ENCODE peak calls at places on chromosomes 2 and 18, in nine cellular contexts. D is brain microvascular endothelial cell, L is IMR-90, V is hepatocyte, R is neural crest cell, O is left lung, H is fibroblast of lung, K is B cell, X is DND-41. Y is an unnamed sample.

GRCh38 chr2:43689999-43690398 is 13.8 kb upstream of the C1GALT1C1L start:
- DNase-seq in D (no peak), L (no peak), V (no peak), R (no peak), O (no peak), H (no peak), K (no peak), X (no peak), Y (no peak)

GRCh38 chr2:164538250-164538866 is 82.9 kb downstream of the GRB14 start:
- DNase-seq in D (peak), L (peak), V (peak), R (no peak), O (no peak), H (peak), K (no peak), X (peak), Y (no peak)

GRCh38 chr2:169081551-169081950 is 12.2 kb downstream of the DHRS9 start:
- DNase-seq in D (no peak), L (no peak), V (no peak), R (no peak), O (no peak), H (no peak), K (no peak), X (no peak), Y (no peak)

GRCh38 chr2:25331686-25332365 is 9.9 kb downstream of the DNMT3A start:
- DNase-seq in D (no peak), L (peak), V (no peak), R (no peak), O (no peak), H (no peak), K (no peak), X (no peak), Y (peak)

GRCh38 chr18:23422751-23423418 is 30.2 kb upstream of the RIOK3 start:
- DNase-seq in D (peak), L (peak), V (peak), R (no peak), O (peak), H (peak), K (peak), X (no peak), Y (peak)

GRCh38 chr18:37742436-37742835 is 176.8 kb upstream of the CELF4 start:
- DNase-seq in D (no peak), L (no peak), V (no peak), R (peak), O (no peak), H (no peak), K (no peak), X (no peak), Y (no peak)

GRCh38 chr2:234273887-234274584 is 222.8 kb downstream of the ARL4C start:
- DNase-seq in D (no peak), L (no peak), V (no peak), R (no peak), O (no peak), H (no peak), K (no peak), X (no peak), Y (peak)

GRCh38 chr2:136212426-136213378 is 94.8 kb upstream of the CXCR4 start:
- DNase-seq in D (no peak), L (no peak), V (no peak), R (no peak), O (no peak), H (no peak), K (peak), X (no peak), Y (peak)

GRCh38 chr2:191171708-191172355 is 21.0 kb upstream of the STAT4 start:
- DNase-seq in D (peak), L (peak), V (peak), R (no peak), O (no peak), H (peak), K (no peak), X (no peak), Y (no peak)

GRCh38 chr2:55048514-55048924 is 1.7 kb downstream of the RTN4 start:
- DNase-seq in D (no peak), L (peak), V (peak), R (no peak), O (no peak), H (peak), K (no peak), X (no peak), Y (peak)

GRCh38 chr2:234715671-234716250 is 218.9 kb upstream of the ARL4C start:
- DNase-seq in D (no peak), L (no peak), V (no peak), R (no peak), O (no peak), H (no peak), K (no peak), X (no peak), Y (no peak)

GRCh38 chr2:117621330-117621729 is 193.2 kb upstream of the DDX18 start:
- DNase-seq in D (no peak), L (no peak), V (no peak), R (no peak), O (no peak), H (no peak), K (no peak), X (no peak), Y (no peak)
- TF ChIP-seq CTCF in D (no peak), L (no peak), V (no peak), R (no peak), O (no peak), H (no peak), K (no peak), X (no peak), Y (no peak)

DNA sequence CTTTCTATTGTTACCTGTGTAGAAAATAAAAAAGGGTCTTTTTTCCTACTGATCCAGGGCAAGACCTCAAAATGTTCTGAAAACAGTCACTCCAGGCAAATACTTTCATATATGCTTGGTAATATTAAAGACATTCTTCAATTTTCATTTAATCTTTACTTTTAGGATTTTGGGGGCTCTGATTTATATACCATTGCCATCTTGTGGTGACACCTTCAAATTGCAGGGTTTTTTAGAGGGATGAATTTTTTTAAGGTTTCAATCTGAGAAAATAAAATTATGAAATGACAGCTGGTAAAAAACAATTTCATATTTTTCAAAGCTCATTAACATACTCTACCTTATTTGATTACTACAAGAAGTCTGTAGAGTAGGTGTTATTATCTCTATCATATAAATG is 26.8 kb downstream of the MAPK4 start:
- DNase-seq in D (no peak), L (no peak), V (no peak), R (no peak), O (no peak), H (no peak), K (no peak), X (no peak), Y (no peak)
- TF ChIP-seq CTCF in D (no peak), L (peak), V (peak), R (peak), O (peak), H (no peak), K (no peak), X (peak), Y (peak)

GRCh38 chr2:73031725-73032701 is 39.5 kb downstream of the SFXN5 start:
- DNase-seq in D (no peak), L (no peak), V (peak), R (no peak), O (no peak), H (no peak), K (no peak), X (no peak), Y (no peak)

GRCh38 chr2:73032702-73033097 is 38.8 kb downstream of the SFXN5 start:
- DNase-seq in D (no peak), L (no peak), V (no peak), R (no peak), O (no peak), H (no peak), K (no peak), X (no peak), Y (no peak)

GRCh38 chr2:73033142-73033765 is 38.3 kb downstream of the SFXN5 start:
- DNase-seq in D (no peak), L (no peak), V (no peak), R (no peak), O (no peak), H (no peak), K (no peak), X (no peak), Y (peak)

GRCh38 chr2:73028841-73029240 is 42.7 kb downstream of the SFXN5 start:
- DNase-seq in D (peak), L (no peak), V (no peak), R (no peak), O (no peak), H (no peak), K (no peak), X (no peak), Y (no peak)

DNA sequence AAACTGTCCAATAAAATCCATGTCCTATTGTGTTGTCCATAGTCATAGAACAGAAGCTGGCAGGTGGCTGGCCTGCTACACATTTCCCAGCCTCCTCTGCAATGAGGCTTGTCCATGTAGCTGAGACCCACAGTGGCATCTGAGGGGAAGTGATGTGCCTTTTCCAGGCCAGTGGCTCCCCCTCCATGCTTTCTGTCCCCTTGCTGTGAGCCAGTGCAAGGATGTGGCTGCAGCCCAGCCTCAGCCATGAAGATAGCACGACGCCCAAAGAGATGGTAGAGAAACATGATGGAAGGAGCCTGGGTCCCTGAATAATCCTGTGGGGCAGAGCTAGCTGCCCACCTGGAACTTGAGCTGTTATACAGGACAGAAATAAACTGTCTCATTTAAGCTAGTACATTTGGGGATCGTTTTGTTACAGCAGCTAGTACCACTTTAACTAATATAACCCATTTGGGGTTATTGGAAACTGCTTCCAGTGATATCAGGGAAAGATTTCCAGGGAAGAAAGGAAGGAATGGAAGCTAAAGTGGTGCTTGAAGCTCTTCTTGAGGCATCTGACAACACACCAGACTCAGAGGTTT is 40.3 kb downstream of the SFXN5 start:
- DNase-seq in D (no peak), L (no peak), V (no peak), R (no peak), O (no peak), H (no peak), K (no peak), X (no peak), Y (no peak)
- TF ChIP-seq CTCF in D (no peak), L (no peak), V (no peak), R (no peak), O (no peak), H (no peak), K (no peak), X (no peak), Y (no peak)

GRCh38 chr2:31386648-31387047 is 27.9 kb downstream of the XDH start:
- DNase-seq in D (no peak), L (no peak), V (no peak), R (no peak), O (no peak), H (peak), K (no peak), X (no peak), Y (no peak)
- TF ChIP-seq CTCF in D (peak), L (no peak), V (no peak), R (no peak), O (no peak), H (peak), K (no peak), X (peak), Y (no peak)

GRCh38 chr2:130766037-130766436 is 10.7 kb downstream of the AMER3 start:
- DNase-seq in D (no peak), L (no peak), V (no peak), R (no peak), O (no peak), H (no peak), K (no peak), X (no peak), Y (no peak)

GRCh38 chr2:130766711-130767407 is 11.5 kb downstream of the AMER3 start:
- DNase-seq in D (no peak), L (no peak), V (no peak), R (no peak), O (no peak), H (no peak), K (no peak), X (no peak), Y (no peak)

GRCh38 chr2:130769343-130769907 is 14.1 kb downstream of the AMER3 start:
- DNase-seq in D (no peak), L (no peak), V (no peak), R (no peak), O (no peak), H (no peak), K (no peak), X (no peak), Y (no peak)

GRCh38 chr2:130767408-130767775 is 12.1 kb downstream of the AMER3 start:
- DNase-seq in D (no peak), L (no peak), V (no peak), R (no peak), O (no peak), H (no peak), K (no peak), X (no peak), Y (no peak)

DNA sequence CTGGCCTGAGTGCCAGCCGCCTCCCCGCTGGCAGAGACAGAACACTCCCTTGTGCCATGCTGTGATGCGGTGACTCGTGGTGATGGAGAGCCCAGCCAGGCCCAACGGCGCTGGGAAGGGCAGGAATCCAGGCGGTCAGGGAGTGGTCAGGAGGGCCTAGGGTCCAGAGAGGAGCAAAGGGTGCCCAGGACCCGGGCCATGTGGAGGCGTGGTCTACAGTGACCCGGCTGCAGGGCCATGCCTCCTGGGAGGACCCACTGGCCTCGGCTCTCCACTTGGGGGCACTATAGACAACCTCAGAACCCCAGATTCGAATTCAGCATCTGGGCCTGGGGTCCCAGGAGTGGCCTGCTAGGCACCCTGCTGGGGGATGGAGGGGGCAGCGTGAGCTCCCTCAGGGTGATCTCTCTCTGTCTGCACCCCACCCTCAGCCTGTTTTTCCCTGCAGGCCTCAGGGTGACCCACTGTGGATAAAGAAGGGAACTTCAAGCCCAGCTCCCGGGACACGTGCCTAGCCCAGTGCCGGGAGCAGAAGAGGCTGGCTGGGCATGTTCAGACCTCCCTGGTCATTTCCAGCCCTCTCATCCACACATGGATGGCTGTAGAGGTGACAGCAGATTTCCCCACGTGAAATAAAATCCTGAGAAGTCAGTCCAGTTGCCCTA is 13.0 kb downstream of the AMER3 start:
- DNase-seq in D (no peak), L (no peak), V (no peak), R (no peak), O (no peak), H (no peak), K (no peak), X (no peak), Y (no peak)
- TF ChIP-seq CTCF in D (no peak), L (no peak), V (no peak), R (no peak), O (no peak), H (no peak), K (no peak), X (peak), Y (no peak)

Y was measured in activated CD8-positive, alpha-beta T cell treated with anti-CD3 and anti-CD28 coated beads for 36 hours.